ENCODE peak calls at places on chromosomes 3 and 15, in six cellular contexts. J is CD8-positive, alpha-beta memory T cell; G is fibroblast of lung; L is substantia nigra; S is keratinocyte; F is ascending aorta. N is an unnamed sample.

GRCh38 chr3:71694358-71694999 is 30.7 kb downstream of the EIF4E3 start:
- DNase-seq in J (no peak), G (peak), L (no peak), S (no peak), F (no peak), N (no peak)

GRCh38 chr15:100879461-100880138 is at the start of gene ALDH1A3:
- DNase-seq in J (no peak), G (no peak), L (no peak), S (no peak), F (no peak), N (peak)

GRCh38 chr3:60839242-60839641 is 412.0 kb downstream of the FHIT start:
- DNase-seq in J (no peak), G (peak), L (peak), S (no peak), F (no peak), N (peak)

GRCh38 chr3:187750513-187751123 is 5.3 kb upstream of the BCL6 start:
- DNase-seq in J (no peak), G (peak), L (no peak), S (no peak), F (no peak), N (peak)

GRCh38 chr15:100901702-100902435 is 17.3 kb upstream of the LRRK1 start:
- DNase-seq in J (no peak), G (no peak), L (no peak), S (no peak), F (peak), N (no peak)

GRCh38 chr3:53554559-53555511 is 60.4 kb downstream of the CACNA1D start:
- DNase-seq in J (no peak), G (no peak), L (no peak), S (no peak), F (no peak), N (no peak)

GRCh38 chr3:128095222-128095703 is 28.3 kb downstream of the RUVBL1 start:
- DNase-seq in J (peak), G (peak), L (peak), S (peak), F (peak), N (peak)

GRCh38 chr3:120420360-120420759 is 30.4 kb downstream of the FSTL1 start:
- DNase-seq in J (no peak), G (no peak), L (no peak), S (no peak), F (peak), N (no peak)

GRCh38 chr15:63332367-63333078 is 49.1 kb downstream of the CA12 start:
- DNase-seq in J (no peak), G (peak), L (no peak), S (peak), F (no peak), N (no peak)

GRCh38 chr15:51484781-51485180 is 137.8 kb downstream of the DMXL2 start:
- DNase-seq in J (no peak), G (peak), L (no peak), S (no peak), F (no peak), N (no peak)

GRCh38 chr3:197874064-197874463 is 75.9 kb upstream of the RPL35A start:
- DNase-seq in J (no peak), G (no peak), L (no peak), S (no peak), F (no peak), N (no peak)

GRCh38 chr15:101252836-101253235 is 988 bp upstream of the CHSY1 start:
- DNase-seq in J (no peak), G (no peak), L (no peak), S (no peak), F (no peak), N (no peak)

GRCh38 chr15:60591491-60592385 is 112.8 kb upstream of the ICE2 start:
- DNase-seq in J (peak), G (peak), L (no peak), S (no peak), F (peak), N (peak)

GRCh38 chr3:161863775-161864174 is 367.2 kb downstream of the OTOL1 start:
- DNase-seq in J (no peak), G (no peak), L (no peak), S (no peak), F (no peak), N (no peak)

GRCh38 chr3:103184772-103185171 is 750.0 kb downstream of the ZPLD1 start:
- DNase-seq in J (no peak), G (no peak), L (no peak), S (no peak), F (no peak), N (no peak)

GRCh38 chr3:174907628-174908407 is 48.7 kb downstream of the NAALADL2 start:
- DNase-seq in J (no peak), G (no peak), L (no peak), S (no peak), F (no peak), N (no peak)

GRCh38 chr15:75811616-75812015 is 31.6 kb upstream of the UBE2Q2 start:
- DNase-seq in J (no peak), G (no peak), L (no peak), S (no peak), F (no peak), N (no peak)

GRCh38 chr3:100386437-100387064 is 14.3 kb downstream of the TOMM70 start:
- DNase-seq in J (no peak), G (no peak), L (no peak), S (no peak), F (no peak), N (no peak)

GRCh38 chr3:185824051-185824466 is 783 bp downstream of the IGF2BP2 start:
- DNase-seq in J (no peak), G (no peak), L (no peak), S (no peak), F (no peak), N (peak)

GRCh38 chr3:87120850-87121249 is 106.3 kb upstream of the CHMP2B start:
- DNase-seq in J (no peak), G (peak), L (no peak), S (no peak), F (no peak), N (peak)

GRCh38 chr15:36877796-36878744 is 222.3 kb downstream of the MEIS2 start:
- DNase-seq in J (no peak), G (no peak), L (no peak), S (no peak), F (no peak), N (peak)

GRCh38 chr3:36480916-36481648 is 100.8 kb downstream of the STAC start:
- DNase-seq in J (no peak), G (peak), L (no peak), S (no peak), F (no peak), N (no peak)

GRCh38 chr3:185750702-185751101 is 74.1 kb downstream of the IGF2BP2 start:
- DNase-seq in J (no peak), G (no peak), L (no peak), S (no peak), F (no peak), N (no peak)

GRCh38 chr15:77352932-77353331 is 67.0 kb downstream of the PEAK1 start:
- DNase-seq in J (no peak), G (peak), L (no peak), S (no peak), F (no peak), N (no peak)

GRCh38 chr15:60396964-60397771 is 618 bp downstream of the ANXA2 start:
- DNase-seq in J (peak), G (peak), L (no peak), S (peak), F (peak), N (peak)

GRCh38 chr3:45972534-45973402 is 22.9 kb downstream of the FYCO1 start:
- DNase-seq in J (no peak), G (peak), L (no peak), S (no peak), F (peak), N (no peak)

GRCh38 chr15:23503546-23503945 is 56.5 kb upstream of the GOLGA6L2 start:
- DNase-seq in J (no peak), G (no peak), L (no peak), S (no peak), F (no peak), N (no peak)

GRCh38 chr3:7506606-7507180 is 645.8 kb downstream of the GRM7 start:
- DNase-seq in J (no peak), G (no peak), L (no peak), S (no peak), F (no peak), N (no peak)

GRCh38 chr3:7517979-7518378 is 657.1 kb downstream of the GRM7 start:
- DNase-seq in J (no peak), G (no peak), L (no peak), S (no peak), F (no peak), N (no peak)

GRCh38 chr3:7508821-7509220 is 647.9 kb downstream of the GRM7 start:
- DNase-seq in J (no peak), G (no peak), L (no peak), S (no peak), F (no peak), N (no peak)

DNA sequence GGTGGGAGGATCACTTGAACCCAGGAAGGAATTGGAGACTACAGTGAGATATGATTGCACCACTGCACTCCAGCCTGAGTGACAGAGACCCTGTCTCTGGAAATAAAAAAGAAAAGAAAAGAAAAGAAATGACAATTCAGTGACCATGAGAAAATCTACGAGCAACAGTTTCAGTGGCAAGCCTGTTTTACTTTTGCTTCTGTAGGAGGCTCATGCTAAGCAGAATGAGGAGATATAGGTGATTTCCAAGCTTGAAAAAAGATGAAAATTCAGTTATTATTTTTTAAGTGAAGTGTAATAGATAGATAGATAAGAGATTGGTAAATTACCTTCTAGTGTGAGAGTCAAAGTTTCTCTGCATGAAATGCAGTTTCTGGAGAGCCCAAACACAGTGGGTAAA is 651.1 kb downstream of the GRM7 start:
- DNase-seq in J (no peak), G (no peak), L (no peak), S (no peak), F (no peak), N (no peak)
- H3K27ac ChIP-seq in J (no peak), G (no peak), L (no peak), S (no peak), F (no peak), N (no peak)

GRCh38 chr15:89038146-89038545 is 50.1 kb upstream of the ABHD2 start:
- DNase-seq in J (no peak), G (no peak), L (no peak), S (no peak), F (no peak), N (no peak)

GRCh38 chr15:89041507-89041906 is 46.7 kb upstream of the ABHD2 start:
- DNase-seq in J (no peak), G (no peak), L (no peak), S (no peak), F (peak), N (no peak)

GRCh38 chr15:89043031-89044002 is 44.9 kb upstream of the ABHD2 start:
- DNase-seq in J (no peak), G (no peak), L (no peak), S (no peak), F (peak), N (no peak)

DNA sequence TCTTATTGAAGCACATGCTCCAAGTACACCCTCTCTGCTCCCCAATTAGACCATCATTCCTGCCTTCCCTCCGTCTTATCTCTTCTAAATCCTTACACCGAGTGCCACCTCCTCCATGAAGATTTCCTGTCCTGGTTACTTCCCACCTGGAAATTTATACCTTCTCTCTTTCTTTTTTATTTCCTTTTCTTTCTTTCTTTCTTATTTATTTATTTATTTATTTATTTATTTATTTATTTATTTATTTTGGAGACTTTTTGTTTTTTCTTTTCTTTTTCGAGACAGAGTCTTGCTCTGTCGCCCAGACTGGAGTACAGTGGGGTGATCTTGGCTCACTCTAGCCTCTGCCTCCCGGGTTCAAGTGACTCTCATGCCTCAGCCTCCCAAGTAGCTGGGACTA is 45.9 kb upstream of the ABHD2 start:
- DNase-seq in J (no peak), G (no peak), L (no peak), S (no peak), F (no peak), N (no peak)
- H3K27ac ChIP-seq in J (no peak), G (no peak), L (no peak), S (no peak), F (peak), N (no peak)

GRCh38 chr3:39188271-39189149 is 3.9 kb downstream of the XIRP1 start:
- DNase-seq in J (no peak), G (no peak), L (no peak), S (no peak), F (no peak), N (no peak)
- H3K27ac ChIP-seq in J (no peak), G (no peak), L (no peak), S (no peak), F (no peak), N (no peak)

GRCh38 chr15:53753813-53754212 is 5.7 kb downstream of the WDR72 start:
- DNase-seq in J (no peak), G (no peak), L (no peak), S (no peak), F (no peak), N (no peak)
- H3K27ac ChIP-seq in J (no peak), G (no peak), L (no peak), S (no peak), F (no peak), N (no peak)

GRCh38 chr3:18423401-18424212 is 1.5 kb downstream of the SATB1 start:
- DNase-seq in J (peak), G (peak), L (peak), S (no peak), F (peak), N (peak)
- H3K27ac ChIP-seq in J (peak), G (no peak), L (peak), S (no peak), F (peak), N (no peak)

GRCh38 chr15:56731571-56731970 is 1.7 kb downstream of the ZNF280D start:
- DNase-seq in J (no peak), G (no peak), L (no peak), S (no peak), F (no peak), N (no peak)

GRCh38 chr15:56732881-56733130 is 503 bp downstream of the ZNF280D start:
- DNase-seq in J (no peak), G (no peak), L (no peak), S (no peak), F (no peak), N (no peak)

GRCh38 chr15:56734013-56734625 is 810 bp upstream of the ZNF280D start:
- DNase-seq in J (no peak), G (no peak), L (no peak), S (no peak), F (no peak), N (no peak)

GRCh38 chr15:56733131-56734012 is at the start of gene ZNF280D:
- DNase-seq in J (peak), G (peak), L (peak), S (peak), F (peak), N (no peak)

GRCh38 chr15:56732135-56732880 is 1.0 kb downstream of the ZNF280D start:
- DNase-seq in J (no peak), G (peak), L (no peak), S (no peak), F (no peak), N (no peak)
- H3K27ac ChIP-seq in J (peak), G (peak), L (peak), S (peak), F (peak), N (no peak)

GRCh38 chr3:37909067-37909911 is 47.6 kb downstream of the CTDSPL start:
- DNase-seq in J (no peak), G (no peak), L (no peak), S (no peak), F (no peak), N (no peak)
- H3K27ac ChIP-seq in J (no peak), G (no peak), L (peak), S (peak), F (no peak), N (no peak)

GRCh38 chr3:155634121-155634719 is 110.7 kb downstream of the PLCH1 start:
- DNase-seq in J (no peak), G (no peak), L (no peak), S (no peak), F (no peak), N (no peak)
- H3K27ac ChIP-seq in J (no peak), G (no peak), L (no peak), S (no peak), F (no peak), N (no peak)

DNA sequence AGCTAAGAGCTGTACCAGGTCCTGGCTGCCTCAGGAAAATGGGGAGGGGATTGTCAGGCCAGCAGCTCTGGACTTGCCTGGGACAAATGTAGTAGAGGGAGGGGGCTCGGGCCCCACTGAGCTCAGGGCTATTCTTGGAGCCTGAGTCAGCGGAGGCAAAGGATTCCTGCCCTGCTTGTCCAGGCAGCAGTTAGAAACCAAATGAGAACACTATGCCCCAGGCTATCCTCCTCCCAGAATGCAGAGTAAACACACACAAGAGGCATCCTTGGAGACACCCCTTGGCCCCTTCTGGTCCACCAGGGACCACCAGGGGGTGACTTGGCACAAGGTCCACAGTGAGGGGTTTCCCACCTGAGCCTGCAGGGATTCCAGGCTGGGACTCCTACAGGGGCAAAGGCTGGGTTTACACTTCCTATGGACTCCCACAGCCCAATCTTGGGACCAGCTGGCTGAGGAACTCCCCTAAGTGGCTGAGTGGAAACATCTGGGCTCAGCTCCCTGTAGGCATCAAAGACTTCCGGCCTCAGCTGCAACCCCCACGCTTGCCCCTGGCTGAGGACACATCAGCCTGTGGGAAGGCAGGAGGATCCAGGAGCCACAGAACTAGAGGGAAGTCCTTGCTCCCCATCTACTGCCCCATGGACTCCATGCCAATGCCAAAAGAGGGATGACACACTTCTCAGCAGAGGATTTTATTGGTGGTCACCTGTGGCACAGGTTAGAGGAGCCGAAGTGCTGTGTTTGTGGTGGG is 3.4 kb upstream of the COL7A1 start:
- DNase-seq in J (no peak), G (peak), L (no peak), S (peak), F (peak), N (no peak)
- H3K27ac ChIP-seq in J (no peak), G (peak), L (no peak), S (peak), F (peak), N (no peak)

GRCh38 chr15:83653639-83654378 is at the start of gene ADAMTSL3:
- DNase-seq in J (no peak), G (peak), L (peak), S (no peak), F (peak), N (peak)
- H3K27ac ChIP-seq in J (no peak), G (no peak), L (no peak), S (no peak), F (peak), N (no peak)

N was measured in neural progenitor cell.